ENCODE peak calls at places on chromosomes 11 and 22, in eight cellular contexts. One of them, this sample, is unnamed.

GRCh38 chr22:49950396-49950994 is 10.1 kb upstream of the PIM3 start:
- DNase-seq in heart right ventricle: no peak
- DNase-seq in endothelial cell: no peak
- DNase-seq in stimulated activated CD4-positive, alpha-beta T cell treated with anti-CD3 and anti-CD28 coated beads, Interleukin-1b, Interleukin-23, amount 100 ng/mL, for 4 hours: no peak
- DNase-seq in right lobe of liver: no peak
- DNase-seq in GM03348: no peak
- DNase-seq in stomach: peak
- DNase-seq in retinal pigment epithelial cell: no peak
- DNase-seq in this sample: no peak

GRCh38 chr11:128913806-128914205 is 22.6 kb downstream of the KCNJ5 start:
- DNase-seq in heart right ventricle: no peak
- DNase-seq in endothelial cell: no peak
- DNase-seq in stimulated activated CD4-positive, alpha-beta T cell treated with anti-CD3 and anti-CD28 coated beads, Interleukin-1b, Interleukin-23, amount 100 ng/mL, for 4 hours: no peak
- DNase-seq in right lobe of liver: peak
- DNase-seq in GM03348: no peak
- DNase-seq in stomach: no peak
- DNase-seq in retinal pigment epithelial cell: no peak
- DNase-seq in this sample: no peak

GRCh38 chr22:22848364-22848866 is 39.2 kb upstream of the IGLL5 start:
- DNase-seq in heart right ventricle: peak
- DNase-seq in endothelial cell: peak
- DNase-seq in stimulated activated CD4-positive, alpha-beta T cell treated with anti-CD3 and anti-CD28 coated beads, Interleukin-1b, Interleukin-23, amount 100 ng/mL, for 4 hours: peak
- DNase-seq in right lobe of liver: no peak
- DNase-seq in GM03348: peak
- DNase-seq in stomach: peak
- DNase-seq in retinal pigment epithelial cell: peak
- DNase-seq in this sample: peak

GRCh38 chr11:104970756-104971155 is 2.4 kb upstream of the CASP4 start:
- DNase-seq in heart right ventricle: no peak
- DNase-seq in endothelial cell: no peak
- DNase-seq in stimulated activated CD4-positive, alpha-beta T cell treated with anti-CD3 and anti-CD28 coated beads, Interleukin-1b, Interleukin-23, amount 100 ng/mL, for 4 hours: no peak
- DNase-seq in right lobe of liver: no peak
- DNase-seq in GM03348: no peak
- DNase-seq in stomach: no peak
- DNase-seq in retinal pigment epithelial cell: no peak
- DNase-seq in this sample: no peak

GRCh38 chr11:13119361-13119760 is 110.2 kb downstream of the RASSF10 start:
- DNase-seq in heart right ventricle: no peak
- DNase-seq in endothelial cell: no peak
- DNase-seq in stimulated activated CD4-positive, alpha-beta T cell treated with anti-CD3 and anti-CD28 coated beads, Interleukin-1b, Interleukin-23, amount 100 ng/mL, for 4 hours: no peak
- DNase-seq in right lobe of liver: no peak
- DNase-seq in GM03348: no peak
- DNase-seq in stomach: no peak
- DNase-seq in retinal pigment epithelial cell: no peak
- DNase-seq in this sample: no peak

GRCh38 chr11:60367009-60367408 is 11.3 kb upstream of the MS4A7 start:
- DNase-seq in heart right ventricle: no peak
- DNase-seq in endothelial cell: no peak
- DNase-seq in stimulated activated CD4-positive, alpha-beta T cell treated with anti-CD3 and anti-CD28 coated beads, Interleukin-1b, Interleukin-23, amount 100 ng/mL, for 4 hours: no peak
- DNase-seq in right lobe of liver: no peak
- DNase-seq in GM03348: no peak
- DNase-seq in stomach: no peak
- DNase-seq in retinal pigment epithelial cell: no peak
- DNase-seq in this sample: peak

GRCh38 chr22:50572965-50573364 is 5.3 kb downstream of the CPT1B start:
- DNase-seq in heart right ventricle: no peak
- DNase-seq in endothelial cell: no peak
- DNase-seq in stimulated activated CD4-positive, alpha-beta T cell treated with anti-CD3 and anti-CD28 coated beads, Interleukin-1b, Interleukin-23, amount 100 ng/mL, for 4 hours: no peak
- DNase-seq in right lobe of liver: no peak
- DNase-seq in GM03348: no peak
- DNase-seq in stomach: no peak
- DNase-seq in retinal pigment epithelial cell: no peak
- DNase-seq in this sample: peak

GRCh38 chr11:104442320-104442719 is 278.4 kb upstream of the PDGFD start:
- DNase-seq in heart right ventricle: no peak
- DNase-seq in endothelial cell: no peak
- DNase-seq in stimulated activated CD4-positive, alpha-beta T cell treated with anti-CD3 and anti-CD28 coated beads, Interleukin-1b, Interleukin-23, amount 100 ng/mL, for 4 hours: no peak
- DNase-seq in right lobe of liver: no peak
- DNase-seq in GM03348: no peak
- DNase-seq in stomach: no peak
- DNase-seq in retinal pigment epithelial cell: no peak
- DNase-seq in this sample: no peak

GRCh38 chr11:3215346-3216026 is 3.1 kb downstream of the MRGPRG start:
- DNase-seq in heart right ventricle: peak
- DNase-seq in endothelial cell: no peak
- DNase-seq in stimulated activated CD4-positive, alpha-beta T cell treated with anti-CD3 and anti-CD28 coated beads, Interleukin-1b, Interleukin-23, amount 100 ng/mL, for 4 hours: no peak
- DNase-seq in right lobe of liver: peak
- DNase-seq in GM03348: no peak
- DNase-seq in stomach: no peak
- DNase-seq in retinal pigment epithelial cell: no peak
- DNase-seq in this sample: no peak

GRCh38 chr22:19014886-19015285 is 78.8 kb upstream of the PRODH start:
- DNase-seq in heart right ventricle: no peak
- DNase-seq in endothelial cell: no peak
- DNase-seq in stimulated activated CD4-positive, alpha-beta T cell treated with anti-CD3 and anti-CD28 coated beads, Interleukin-1b, Interleukin-23, amount 100 ng/mL, for 4 hours: no peak
- DNase-seq in right lobe of liver: no peak
- DNase-seq in GM03348: no peak
- DNase-seq in stomach: no peak
- DNase-seq in retinal pigment epithelial cell: no peak
- DNase-seq in this sample: no peak

GRCh38 chr11:75277211-75277805 is 36.7 kb downstream of the TPBGL start:
- DNase-seq in heart right ventricle: no peak
- DNase-seq in endothelial cell: no peak
- DNase-seq in stimulated activated CD4-positive, alpha-beta T cell treated with anti-CD3 and anti-CD28 coated beads, Interleukin-1b, Interleukin-23, amount 100 ng/mL, for 4 hours: no peak
- DNase-seq in right lobe of liver: no peak
- DNase-seq in GM03348: no peak
- DNase-seq in stomach: peak
- DNase-seq in retinal pigment epithelial cell: no peak
- DNase-seq in this sample: no peak

GRCh38 chr22:36541831-36542391 is 12.9 kb upstream of the EIF3D start:
- DNase-seq in heart right ventricle: no peak
- DNase-seq in endothelial cell: no peak
- DNase-seq in stimulated activated CD4-positive, alpha-beta T cell treated with anti-CD3 and anti-CD28 coated beads, Interleukin-1b, Interleukin-23, amount 100 ng/mL, for 4 hours: peak
- DNase-seq in right lobe of liver: peak
- DNase-seq in GM03348: peak
- DNase-seq in stomach: peak
- DNase-seq in retinal pigment epithelial cell: peak
- DNase-seq in this sample: no peak

GRCh38 chr22:20249797-20250354 is 18.2 kb downstream of the RTN4R start:
- DNase-seq in heart right ventricle: no peak
- DNase-seq in endothelial cell: no peak
- DNase-seq in stimulated activated CD4-positive, alpha-beta T cell treated with anti-CD3 and anti-CD28 coated beads, Interleukin-1b, Interleukin-23, amount 100 ng/mL, for 4 hours: no peak
- DNase-seq in right lobe of liver: no peak
- DNase-seq in GM03348: no peak
- DNase-seq in stomach: no peak
- DNase-seq in retinal pigment epithelial cell: no peak
- DNase-seq in this sample: no peak

GRCh38 chr11:95647355-95647754 is 142.2 kb downstream of the FAM76B start:
- DNase-seq in heart right ventricle: no peak
- DNase-seq in endothelial cell: no peak
- DNase-seq in stimulated activated CD4-positive, alpha-beta T cell treated with anti-CD3 and anti-CD28 coated beads, Interleukin-1b, Interleukin-23, amount 100 ng/mL, for 4 hours: no peak
- DNase-seq in right lobe of liver: no peak
- DNase-seq in GM03348: no peak
- DNase-seq in stomach: no peak
- DNase-seq in retinal pigment epithelial cell: no peak
- DNase-seq in this sample: no peak

GRCh38 chr11:43770173-43770572 is 89.6 kb downstream of the HSD17B12 start:
- DNase-seq in heart right ventricle: no peak
- DNase-seq in endothelial cell: no peak
- DNase-seq in stimulated activated CD4-positive, alpha-beta T cell treated with anti-CD3 and anti-CD28 coated beads, Interleukin-1b, Interleukin-23, amount 100 ng/mL, for 4 hours: no peak
- DNase-seq in right lobe of liver: no peak
- DNase-seq in GM03348: no peak
- DNase-seq in stomach: no peak
- DNase-seq in retinal pigment epithelial cell: no peak
- DNase-seq in this sample: no peak

GRCh38 chr22:49076300-49077035 is 751.2 kb downstream of the BRD1 start:
- DNase-seq in heart right ventricle: no peak
- DNase-seq in endothelial cell: no peak
- DNase-seq in stimulated activated CD4-positive, alpha-beta T cell treated with anti-CD3 and anti-CD28 coated beads, Interleukin-1b, Interleukin-23, amount 100 ng/mL, for 4 hours: no peak
- DNase-seq in right lobe of liver: no peak
- DNase-seq in GM03348: no peak
- DNase-seq in stomach: no peak
- DNase-seq in retinal pigment epithelial cell: no peak
- DNase-seq in this sample: no peak

GRCh38 chr11:65121447-65121864 is 478 bp downstream of the FAU start:
- DNase-seq in heart right ventricle: no peak
- DNase-seq in endothelial cell: peak
- DNase-seq in stimulated activated CD4-positive, alpha-beta T cell treated with anti-CD3 and anti-CD28 coated beads, Interleukin-1b, Interleukin-23, amount 100 ng/mL, for 4 hours: no peak
- DNase-seq in right lobe of liver: peak
- DNase-seq in GM03348: no peak
- DNase-seq in stomach: no peak
- DNase-seq in retinal pigment epithelial cell: no peak
- DNase-seq in this sample: no peak

GRCh38 chr11:103110406-103110805 is 1.2 kb downstream of the DYNC2H1 start:
- DNase-seq in heart right ventricle: no peak
- DNase-seq in endothelial cell: no peak
- DNase-seq in stimulated activated CD4-positive, alpha-beta T cell treated with anti-CD3 and anti-CD28 coated beads, Interleukin-1b, Interleukin-23, amount 100 ng/mL, for 4 hours: no peak
- DNase-seq in right lobe of liver: no peak
- DNase-seq in GM03348: peak
- DNase-seq in stomach: no peak
- DNase-seq in retinal pigment epithelial cell: peak
- DNase-seq in this sample: peak

This sample was measured in B cell.